ENCODE peak calls at places on chromosome 7, in four cellular contexts. C is esophagus muscularis mucosa, U is BJ, N is uterus. H is an unnamed sample.

GRCh38 chr7:5690931-5691461 is 90.5 kb downstream of the RNF216 start:
- DNase-seq in U (no peak), C (no peak), N (no peak), H (no peak)

GRCh38 chr7:87398441-87398840 is 53.0 kb downstream of the CROT start:
- DNase-seq in C (no peak), N (no peak), U (peak; percentile 52), H (peak; percentile 82)

GRCh38 chr7:112131016-112131415 is 75.2 kb downstream of the DOCK4 start:
- DNase-seq in U (no peak), N (no peak), C (no peak), H (no peak)

GRCh38 chr7:135129579-135129978 is 18.3 kb upstream of the TMEM140 start:
- DNase-seq in C (no peak), U (no peak), N (no peak), H (no peak)

GRCh38 chr7:39727614-39728013 is 104.2 kb downstream of the RALA start:
- DNase-seq in N (no peak), C (no peak), U (no peak), H (no peak)

GRCh38 chr7:123635551-123636359 is 19.9 kb upstream of the LMOD2 start:
- DNase-seq in U (no peak), N (no peak), C (no peak), H (no peak)

GRCh38 chr7:141698247-141699015 is 3.5 kb downstream of the DENND11 start:
- DNase-seq in U (no peak), C (no peak), N (no peak), H (no peak)

GRCh38 chr7:1676550-1677071 is 6.5 kb downstream of the ELFN1 start:
- DNase-seq in C (no peak), U (no peak), N (no peak), H (no peak)

GRCh38 chr7:139762886-139763285 is 14.9 kb downstream of the HIPK2 start:
- DNase-seq in C (no peak), N (no peak), U (no peak), H (no peak)

GRCh38 chr7:116727432-116728009 is 55.5 kb downstream of the MET start:
- DNase-seq in U (no peak), N (no peak), C (no peak), H (no peak)

GRCh38 chr7:135239263-135239662 is 5.6 kb downstream of the STRA8 start:
- DNase-seq in C (peak; percentile 77), U (no peak), N (no peak), H (no peak)

GRCh38 chr7:29435167-29435566 is 128.5 kb upstream of the PRR15 start:
- DNase-seq in N (no peak), U (no peak), C (no peak), H (no peak)

GRCh38 chr7:7996568-7996967 is 28.0 kb downstream of the GLCCI1 start:
- DNase-seq in N (no peak), U (peak; percentile 12), C (no peak), H (no peak)

GRCh38 chr7:139682136-139683013 is 95.4 kb downstream of the HIPK2 start:
- DNase-seq in C (no peak), U (no peak), N (no peak), H (peak; percentile 53)

GRCh38 chr7:111113263-111114017 is 22.5 kb downstream of the LRRN3 start:
- DNase-seq in U (no peak), C (no peak), N (no peak), H (no peak)

DNA sequence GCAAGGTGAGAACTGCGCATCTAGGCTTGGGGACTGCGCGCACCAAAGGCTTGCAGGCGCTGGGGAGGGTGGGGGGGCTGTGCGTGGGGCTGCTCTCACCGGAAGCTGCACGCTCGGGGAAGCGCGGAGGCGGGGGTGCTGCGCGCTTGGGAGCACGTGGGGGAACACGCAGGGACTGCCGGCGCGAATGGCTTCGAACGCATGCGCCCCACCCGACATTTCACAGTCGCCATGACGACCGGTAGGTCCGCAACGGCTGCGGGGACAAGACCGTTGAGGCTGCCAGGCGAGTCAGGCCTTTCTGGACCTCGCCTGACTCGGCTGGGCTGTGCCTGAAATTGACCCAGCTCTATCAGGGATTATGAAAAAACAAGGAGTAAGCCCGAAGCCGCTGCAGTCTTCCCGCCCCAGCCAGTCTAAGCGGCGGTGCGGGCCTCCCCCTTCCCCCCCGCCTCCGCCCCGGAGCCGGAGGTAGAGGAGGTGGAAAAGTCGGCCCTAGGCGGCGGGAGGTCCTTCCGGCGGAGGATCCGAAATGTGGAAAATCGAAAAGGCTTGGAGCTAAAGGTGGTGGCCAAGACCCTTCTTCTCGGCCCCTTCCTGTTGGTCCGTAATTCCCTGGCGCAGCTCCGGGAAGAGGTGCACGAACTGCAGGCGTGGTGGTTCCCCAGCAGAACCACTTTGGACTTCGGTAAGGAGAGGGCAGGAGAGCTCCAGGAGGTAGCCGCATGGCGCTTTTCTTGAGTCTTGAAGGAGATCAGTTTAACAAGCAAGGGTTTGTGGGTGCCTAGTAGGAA is 34.9 kb upstream of the STEAP1 start:
- DNase-seq in N (no peak), U (no peak), C (no peak), H (no peak)
- H3K4me3 ChIP-seq in N (peak overlapping the region; percentile 20), U (peak overlapping the region; percentile 28), C (peak overlapping the region; percentile 58), H (peak overlapping the region; percentile 46)

DNA sequence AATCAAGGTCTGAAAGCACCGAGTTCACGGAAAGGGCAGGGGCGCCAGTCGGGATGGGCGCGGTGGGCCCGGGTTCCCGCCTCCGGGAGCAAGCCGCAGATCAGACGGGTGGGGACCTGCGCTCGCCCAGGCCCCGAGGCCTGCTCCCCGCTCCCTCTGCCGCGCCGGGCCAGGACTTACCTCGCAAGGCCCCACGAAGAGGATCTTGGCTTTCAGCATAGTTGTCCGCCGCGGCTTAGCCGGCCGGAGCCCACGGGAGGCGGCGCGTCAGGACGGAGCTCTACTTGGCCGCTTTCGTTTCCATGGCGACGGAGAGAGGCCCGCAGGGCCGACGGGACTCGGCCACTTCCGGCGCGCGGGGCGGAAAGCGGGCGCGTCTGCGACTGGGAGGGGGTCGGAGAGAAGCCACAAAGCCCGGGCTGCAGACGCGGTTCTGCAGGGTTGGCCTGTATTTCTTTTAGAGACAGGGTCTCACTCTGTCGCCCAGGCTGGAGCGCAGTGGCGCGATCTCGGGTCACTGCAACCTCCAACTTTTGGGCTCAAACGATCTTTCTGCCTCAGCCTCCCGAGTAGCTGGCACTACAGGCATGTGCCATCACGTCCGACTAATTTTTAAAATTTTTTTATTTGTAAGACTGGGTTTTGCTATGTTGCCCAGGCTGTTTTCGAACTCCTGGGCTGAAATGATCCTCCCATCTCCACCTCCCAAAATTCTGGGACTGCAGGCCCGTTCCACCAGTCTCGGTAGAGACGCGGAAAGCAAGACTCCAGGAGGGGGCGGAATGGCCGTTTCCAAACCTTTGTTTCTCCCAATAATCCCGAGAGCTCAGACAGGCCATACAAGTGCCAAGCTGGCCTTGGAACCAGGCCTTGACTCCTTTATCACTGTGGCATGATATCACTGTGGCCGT is at the start of gene IFT22:
- DNase-seq in C (peak; percentile 95), N (peak; percentile 92), U (peak; percentile 27), H (peak; percentile 37)
- TF ChIP-seq CTCF in C (no peak), N (peak; percentile 18), U (peak; percentile 54), H (peak; percentile 54)

DNA sequence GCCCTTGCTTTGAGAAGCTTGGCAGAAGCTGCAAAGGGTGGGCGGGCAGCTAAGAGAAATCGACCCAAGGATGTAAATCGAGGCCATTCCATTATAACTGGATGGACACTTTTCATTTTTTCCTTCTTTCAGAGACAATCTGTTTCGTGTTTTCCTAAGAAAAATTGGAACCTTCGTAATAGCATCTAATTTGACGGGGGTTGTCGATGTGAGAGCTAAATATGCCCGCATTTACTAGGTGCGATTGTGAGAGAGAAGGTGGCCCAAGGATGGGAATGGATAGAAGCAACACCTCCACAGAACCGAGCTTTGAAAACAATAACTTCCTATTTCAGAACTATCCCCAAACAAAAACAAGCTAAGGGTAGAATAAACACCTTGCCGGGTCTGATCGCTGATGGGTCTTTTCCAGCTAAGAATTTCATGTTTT is 848 bp upstream of the HOXA4 start:
- DNase-seq in U (no peak), N (no peak), C (no peak), H (no peak)
- H3K4me3 ChIP-seq in U (peak overlapping the region; percentile 78), N (peak overlapping the region; percentile 62), C (peak overlapping the region; percentile 81), H (peak overlapping the region; percentile 68)

GRCh38 chr7:100621554-100621953 is 9.2 kb downstream of the MOSPD3 start:
- DNase-seq in N (no peak), C (no peak), U (no peak), H (no peak)

GRCh38 chr7:100626055-100626454 is 13.7 kb downstream of the MOSPD3 start:
- DNase-seq in U (no peak), C (no peak), N (no peak), H (no peak)

GRCh38 chr7:100627238-100627549 is 14.2 kb downstream of the TFR2 start:
- DNase-seq in N (no peak), U (no peak), C (no peak), H (no peak)

GRCh38 chr7:100626530-100627237 is 14.3 kb downstream of the MOSPD3 start:
- DNase-seq in U (peak; percentile 31), N (peak; percentile 83), C (peak; percentile 96), H (no peak)

GRCh38 chr7:100623951-100624824 is 11.8 kb downstream of the MOSPD3 start:
- DNase-seq in U (no peak), C (no peak), N (no peak), H (no peak)
- TF ChIP-seq CTCF in U (no peak), C (no peak), N (no peak), H (no peak)

GRCh38 chr7:93245525-93246432 is 13.6 kb downstream of the VPS50 start:
- DNase-seq in C (no peak), N (no peak), U (no peak), H (no peak)
- H3K4me3 ChIP-seq in C (no peak overlapping the region), N (no peak overlapping the region), U (no peak overlapping the region), H (no peak overlapping the region)

GRCh38 chr7:145347271-145347670 is 511.4 kb upstream of the TPK1 start:
- DNase-seq in N (no peak), U (no peak), C (no peak), H (no peak)
- TF ChIP-seq CTCF in N (no peak), U (no peak), C (no peak), H (no peak)

GRCh38 chr7:155358066-155358947 is 60.6 kb downstream of the INSIG1 start:
- DNase-seq in N (no peak), U (no peak), C (no peak), H (no peak)
- H3K4me3 ChIP-seq in N (no peak overlapping the region), U (no peak overlapping the region), C (no peak overlapping the region), H (no peak overlapping the region)

H was measured in AG04449.